ENCODE peak calls at places on chromosomes 1 and 21, in six cellular contexts. H is CD4-positive, alpha-beta memory T cell; M is SK-N-SH; W is tibial artery; J is breast epithelium; R is mesendoderm. X is an unnamed sample.

GRCh38 chr1:77948841-77949424 is 29.9 kb downstream of the FUBP1 start:
- DNase-seq in H (no peak), M (peak; percentile 7), W (no peak), J (no peak), R (peak; percentile 30), X (no peak)

GRCh38 chr1:23964790-23965740 is 5.4 kb downstream of the PNRC2 start:
- DNase-seq in H (no peak), M (no peak), W (no peak), J (no peak), R (no peak), X (no peak)

GRCh38 chr21:38883142-38883541 is 77.4 kb downstream of the ETS2 start:
- DNase-seq in H (no peak), M (no peak), W (no peak), J (no peak), R (no peak), X (no peak)

GRCh38 chr1:2592672-2593071 is 6.1 kb downstream of the PRXL2B start:
- DNase-seq in H (no peak), M (peak; percentile 21), W (no peak), J (peak; percentile 62), R (no peak), X (no peak)

GRCh38 chr21:46121286-46122221 is 23.6 kb downstream of the COL6A2 start:
- DNase-seq in H (no peak), M (peak; percentile 23), W (peak; percentile 64), J (no peak), R (no peak), X (no peak)

GRCh38 chr21:16457498-16457897 is 727.7 kb downstream of the USP25 start:
- DNase-seq in H (no peak), M (no peak), W (no peak), J (no peak), R (no peak), X (no peak)

GRCh38 chr1:212238552-212238951 is 46.7 kb upstream of the PPP2R5A start:
- DNase-seq in H (no peak), M (no peak), W (peak; percentile 79), J (peak; percentile 32), R (peak; percentile 45), X (peak; percentile 5)

GRCh38 chr1:203612932-203613682 is 13.5 kb upstream of the ATP2B4 start:
- DNase-seq in H (no peak), M (no peak), W (no peak), J (no peak), R (no peak), X (no peak)

GRCh38 chr1:171984262-171984661 is 143.0 kb downstream of the DNM3 start:
- DNase-seq in H (no peak), M (no peak), W (no peak), J (no peak), R (no peak), X (peak; percentile 30)

GRCh38 chr21:46056450-46056903 is 41.4 kb upstream of the COL6A2 start:
- DNase-seq in H (no peak), M (no peak), W (peak; percentile 97), J (peak; percentile 69), R (no peak), X (no peak)

GRCh38 chr21:22468893-22469292 is 1470.7 kb downstream of the NCAM2 start:
- DNase-seq in H (no peak), M (no peak), W (no peak), J (no peak), R (no peak), X (no peak)

GRCh38 chr1:112268408-112268807 is 127.6 kb upstream of the CTTNBP2NL start:
- DNase-seq in H (no peak), M (no peak), W (no peak), J (no peak), R (no peak), X (no peak)

GRCh38 chr1:34688358-34688757 is 66.5 kb upstream of the GJB5 start:
- DNase-seq in H (no peak), M (no peak), W (no peak), J (no peak), R (no peak), X (no peak)

GRCh38 chr1:219415433-219415832 is 197.5 kb downstream of the ZC3H11B start:
- DNase-seq in H (no peak), M (no peak), W (no peak), J (no peak), R (no peak), X (no peak)

GRCh38 chr21:38965910-38966504 is 160.3 kb downstream of the ETS2 start:
- DNase-seq in H (no peak), M (peak; percentile 29), W (no peak), J (no peak), R (peak; percentile 86), X (no peak)

GRCh38 chr1:241715435-241715834 is 63.4 kb downstream of the WDR64 start:
- DNase-seq in H (no peak), M (no peak), W (no peak), J (no peak), R (no peak), X (no peak)
- H3K27ac ChIP-seq in H (no peak overlapping the region), M (no peak overlapping the region), W (no peak overlapping the region), J (no peak overlapping the region), R (no peak overlapping the region), X (no peak overlapping the region)

GRCh38 chr1:9251501-9251900 is 16.9 kb downstream of the H6PD start:
- DNase-seq in H (no peak), M (peak; percentile 61), W (no peak), J (no peak), R (no peak), X (no peak)

GRCh38 chr1:9249534-9250335 is 15.2 kb downstream of the H6PD start:
- DNase-seq in H (no peak), M (peak; percentile 76), W (no peak), J (peak; percentile 55), R (peak; percentile 80), X (no peak)

GRCh38 chr1:9250336-9250585 is 15.7 kb downstream of the H6PD start:
- DNase-seq in H (no peak), M (no peak), W (no peak), J (no peak), R (no peak), X (no peak)

GRCh38 chr1:9249263-9249533 is 14.6 kb downstream of the H6PD start:
- DNase-seq in H (no peak), M (no peak), W (no peak), J (no peak), R (no peak), X (no peak)

DNA sequence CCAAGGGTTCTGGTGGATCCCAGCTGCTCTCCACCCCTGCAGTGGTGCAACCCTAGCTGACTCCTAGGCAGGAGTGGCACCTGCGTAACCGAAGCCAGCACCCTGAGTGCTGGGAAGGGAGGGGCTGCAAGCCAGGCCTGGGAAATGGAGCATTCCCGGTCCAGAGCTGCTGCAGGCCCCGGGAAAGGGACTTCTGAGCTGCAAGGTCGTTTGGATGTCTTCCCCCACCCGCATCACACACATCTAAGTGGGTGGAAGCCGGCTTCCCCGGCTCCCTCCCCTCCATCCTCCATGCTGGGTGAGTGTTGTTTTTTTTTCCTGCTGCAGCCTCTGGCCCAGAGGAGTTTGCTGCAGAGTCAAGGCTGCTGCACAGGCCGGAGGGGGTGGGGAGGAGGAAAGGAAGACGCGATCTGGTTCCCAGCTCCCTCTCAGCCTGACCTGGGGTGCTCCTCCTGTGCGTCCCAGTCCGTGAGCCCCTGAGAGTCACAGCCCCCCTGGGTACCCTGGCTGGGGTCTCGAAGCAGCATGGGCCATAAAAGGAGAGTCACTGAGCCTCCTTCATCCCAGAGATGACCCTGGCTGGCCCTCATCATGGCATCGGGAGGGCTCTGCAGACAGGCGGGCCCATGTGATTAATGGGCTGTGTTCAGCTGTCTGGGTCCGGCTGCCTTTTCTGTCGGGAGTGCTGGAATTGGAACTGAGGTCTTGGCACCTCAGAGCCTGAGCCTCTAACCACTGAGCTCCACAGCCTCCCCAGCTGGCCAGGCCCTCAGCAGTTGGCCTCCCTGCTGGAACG is 16.2 kb downstream of the H6PD start:
- DNase-seq in H (no peak), M (no peak), W (no peak), J (no peak), R (no peak), X (no peak)
- H3K27ac ChIP-seq in H (no peak overlapping the region), M (no peak overlapping the region), W (peak overlapping the region; percentile 71), J (peak overlapping the region; percentile 14), R (no peak overlapping the region), X (peak overlapping the region; percentile 70)

GRCh38 chr1:44425327-44426082 is 20.4 kb downstream of the RNF220 start:
- DNase-seq in H (no peak), M (no peak), W (no peak), J (no peak), R (no peak), X (no peak)
- H3K27ac ChIP-seq in H (no peak overlapping the region), M (no peak overlapping the region), W (no peak overlapping the region), J (no peak overlapping the region), R (no peak overlapping the region), X (no peak overlapping the region)

GRCh38 chr1:167056529-167057296 is 33.5 kb downstream of the GPA33 start:
- DNase-seq in H (no peak), M (no peak), W (no peak), J (no peak), R (peak; percentile 67), X (no peak)

GRCh38 chr1:167054531-167054930 is 35.6 kb downstream of the GPA33 start:
- DNase-seq in H (no peak), M (no peak), W (no peak), J (no peak), R (no peak), X (no peak)

GRCh38 chr1:167052389-167052788 is 37.8 kb downstream of the GPA33 start:
- DNase-seq in H (no peak), M (peak; percentile 52), W (no peak), J (no peak), R (peak; percentile 87), X (no peak)

GRCh38 chr1:167057297-167057688 is 32.9 kb downstream of the GPA33 start:
- DNase-seq in H (no peak), M (peak; percentile 50), W (no peak), J (no peak), R (peak; percentile 84), X (no peak)

GRCh38 chr1:167054946-167055630 is 35.1 kb downstream of the GPA33 start:
- DNase-seq in H (no peak), M (no peak), W (no peak), J (no peak), R (no peak), X (no peak)
- H3K27ac ChIP-seq in H (no peak overlapping the region), M (no peak overlapping the region), W (no peak overlapping the region), J (no peak overlapping the region), R (no peak overlapping the region), X (no peak overlapping the region)

DNA sequence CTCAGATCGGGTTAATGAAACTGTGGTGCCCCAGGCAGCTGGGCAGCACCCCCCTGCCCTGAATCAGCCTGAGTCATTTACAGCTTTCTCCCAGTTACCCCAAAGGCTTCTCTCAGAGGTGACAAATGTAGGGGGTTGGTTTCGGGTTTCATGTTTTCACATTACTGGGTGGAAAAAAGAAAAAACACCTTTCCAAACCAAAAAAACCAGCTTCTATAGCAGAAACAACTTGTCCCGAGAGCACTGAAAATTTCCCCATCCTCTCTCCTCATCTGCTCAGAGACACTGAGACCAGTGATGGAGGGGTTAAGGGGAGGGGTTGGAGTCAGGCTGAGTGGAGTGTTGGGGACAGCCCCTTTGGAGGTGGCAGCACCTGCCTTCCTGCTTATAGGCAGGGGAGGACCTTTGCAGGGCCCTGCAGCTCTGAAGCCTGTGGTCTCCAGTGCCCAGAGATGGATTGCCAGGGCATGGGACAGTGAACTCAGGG is 15.6 kb downstream of the UTP11 start:
- DNase-seq in H (no peak), M (no peak), W (no peak), J (no peak), R (peak; percentile 45), X (no peak)
- H3K27ac ChIP-seq in H (no peak overlapping the region), M (no peak overlapping the region), W (no peak overlapping the region), J (no peak overlapping the region), R (no peak overlapping the region), X (no peak overlapping the region)

X was measured in caudate nucleus.